ENCODE peak calls at places on chromosomes 5 and 9, in six cellular contexts. L, I, V, C, D and K are unnamed samples.

GRCh38 chr9:109086221-109086620 is 33.5 kb downstream of the TMEM245 start:
- DNase-seq in D (no peak), C (peak; percentile 48), I (no peak), L (no peak), V (no peak), K (no peak)

GRCh38 chr9:32672478-32672877 is 37.0 kb upstream of the TAF1L start:
- DNase-seq in D (no peak), V (no peak), I (no peak), C (no peak), L (no peak), K (no peak)

GRCh38 chr9:111481885-111482636 is 2.1 kb downstream of the ECPAS start:
- DNase-seq in D (no peak), I (peak; percentile 43), L (peak; percentile 14), V (no peak), C (no peak), K (no peak)

GRCh38 chr5:65769539-65769938 is 47.5 kb downstream of the NLN start:
- DNase-seq in C (no peak), D (no peak), L (no peak), I (no peak), V (no peak), K (no peak)

GRCh38 chr9:684950-685340 is 156.6 kb upstream of the DMRT1 start:
- DNase-seq in L (no peak), V (no peak), C (no peak), I (no peak), D (no peak), K (no peak)

GRCh38 chr5:153827407-153827806 is 211.3 kb downstream of the FAM114A2 start:
- DNase-seq in D (no peak), C (no peak), I (no peak), L (no peak), V (no peak), K (peak; percentile 4)

GRCh38 chr5:168136340-168136739 is 155.1 kb upstream of the WWC1 start:
- DNase-seq in V (no peak), C (no peak), L (no peak), D (no peak), I (no peak), K (no peak)

GRCh38 chr9:14790628-14791027 is 68.1 kb upstream of the CER1 start:
- DNase-seq in L (no peak), V (no peak), D (no peak), C (no peak), I (no peak), K (no peak)

GRCh38 chr9:84512493-84512892 is 157.0 kb upstream of the NTRK2 start:
- DNase-seq in D (no peak), I (no peak), L (no peak), V (no peak), C (no peak), K (no peak)

GRCh38 chr5:68114641-68115040 is 100.9 kb upstream of the PIK3R1 start:
- DNase-seq in C (no peak), D (no peak), V (no peak), I (no peak), L (no peak), K (no peak)

GRCh38 chr5:180098526-180098925 is 27.0 kb upstream of the RNF130 start:
- DNase-seq in D (no peak), I (no peak), C (no peak), V (peak; percentile 25), L (no peak), K (no peak)

GRCh38 chr5:92836861-92837755 is 743.9 kb downstream of the NR2F1-AS1 start:
- DNase-seq in I (no peak), C (no peak), V (no peak), L (no peak), D (no peak), K (no peak)

GRCh38 chr9:111036068-111036789 is 2.0 kb downstream of the LPAR1 start:
- DNase-seq in D (no peak), I (peak; percentile 56), C (no peak), L (peak; percentile 59), V (peak; percentile 83), K (peak; percentile 61)

GRCh38 chr9:16335788-16336580 is 534.5 kb downstream of the BNC2 start:
- DNase-seq in V (no peak), L (no peak), C (no peak), I (no peak), D (no peak), K (peak; percentile 66)

GRCh38 chr5:104237574-104237973 is 675.0 kb upstream of the NUDT12 start:
- DNase-seq in D (no peak), I (no peak), V (no peak), L (no peak), C (no peak), K (no peak)

GRCh38 chr5:168600409-168600808 is 21.2 kb upstream of the PANK3 start:
- DNase-seq in V (no peak), D (no peak), L (peak; percentile 63), C (no peak), I (no peak), K (no peak)

GRCh38 chr9:68867066-68867465 is 146.8 kb downstream of the PRKACG start:
- DNase-seq in D (no peak), V (no peak), C (no peak), I (no peak), L (no peak), K (no peak)
- TF ChIP-seq CTCF in D (no peak), V (no peak), C (no peak), I (no peak), L (no peak), K (no peak)

GRCh38 chr9:113150670-113151591 is at the start of gene SLC31A2:
- DNase-seq in L (peak; percentile 95), D (peak; percentile 80), I (peak; percentile 94), V (peak; percentile 95), C (peak; percentile 91), K (peak; percentile 86)

GRCh38 chr9:113153599-113153998 is 2.8 kb downstream of the SLC31A2 start:
- DNase-seq in C (no peak), I (no peak), D (no peak), V (no peak), L (no peak), K (no peak)

GRCh38 chr9:113151696-113152630 is 1.2 kb downstream of the SLC31A2 start:
- DNase-seq in I (no peak), D (no peak), V (no peak), L (no peak), C (no peak), K (no peak)

GRCh38 chr9:113154471-113154870 is 3.7 kb downstream of the SLC31A2 start:
- DNase-seq in V (peak; percentile 84), C (no peak), D (no peak), I (no peak), L (no peak), K (no peak)

DNA sequence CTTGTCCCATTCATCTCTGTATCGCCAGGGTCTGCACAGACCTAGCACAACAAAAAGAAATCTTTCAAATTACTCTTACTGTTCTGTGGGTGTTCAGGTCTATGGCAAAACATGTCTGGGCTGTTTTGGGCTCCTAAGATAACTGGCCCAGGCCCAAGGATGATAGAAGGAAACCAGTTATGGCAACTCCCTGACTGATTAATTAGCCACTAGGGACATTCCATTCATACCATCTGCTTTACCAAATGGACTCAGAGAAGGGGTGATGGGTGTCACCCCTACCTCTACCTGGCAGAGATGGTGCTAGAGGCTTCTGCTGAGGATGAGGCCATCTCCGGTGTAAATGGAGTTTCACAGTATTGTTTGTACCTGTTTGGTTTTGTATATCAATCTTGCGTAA is 1.9 kb downstream of the SLC31A2 start:
- DNase-seq in L (no peak), I (no peak), C (no peak), D (no peak), V (no peak), K (no peak)
- TF ChIP-seq CTCF in L (no peak), I (no peak), C (peak; percentile 4), D (no peak), V (no peak), K (no peak)

GRCh38 chr5:19064094-19064493 is 923.9 kb downstream of the CDH18 start:
- DNase-seq in C (no peak), D (no peak), V (no peak), I (no peak), L (no peak), K (no peak)

DNA sequence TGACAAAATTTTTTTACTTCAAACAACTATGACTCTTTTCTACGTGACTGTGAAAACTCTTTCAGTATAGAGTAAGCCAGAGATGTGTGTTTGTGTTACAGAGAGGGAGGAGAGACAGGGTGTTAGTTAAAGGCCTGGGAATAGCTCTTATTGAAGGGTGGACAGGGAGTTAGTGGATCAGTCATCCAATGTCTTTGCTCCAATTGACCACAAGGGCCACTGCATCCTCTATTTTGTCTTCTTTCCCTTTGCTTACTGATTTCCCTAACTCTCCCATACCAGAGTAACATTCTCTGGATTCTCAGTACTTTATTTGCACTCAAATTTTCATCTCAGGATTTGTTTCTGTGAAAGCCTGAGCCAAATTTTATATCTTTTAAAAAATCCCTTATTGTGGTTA is 920.3 kb downstream of the CDH18 start:
- DNase-seq in D (no peak), C (no peak), L (no peak), I (no peak), V (no peak), K (no peak)
- TF ChIP-seq CTCF in D (no peak), C (no peak), L (no peak), I (no peak), V (no peak), K (no peak)

GRCh38 chr9:121445986-121446385 is 53.7 kb downstream of the GGTA1 start:
- DNase-seq in V (no peak), I (no peak), D (no peak), L (no peak), C (no peak), K (no peak)
- TF ChIP-seq CTCF in V (no peak), I (no peak), D (no peak), L (no peak), C (no peak), K (no peak)

DNA sequence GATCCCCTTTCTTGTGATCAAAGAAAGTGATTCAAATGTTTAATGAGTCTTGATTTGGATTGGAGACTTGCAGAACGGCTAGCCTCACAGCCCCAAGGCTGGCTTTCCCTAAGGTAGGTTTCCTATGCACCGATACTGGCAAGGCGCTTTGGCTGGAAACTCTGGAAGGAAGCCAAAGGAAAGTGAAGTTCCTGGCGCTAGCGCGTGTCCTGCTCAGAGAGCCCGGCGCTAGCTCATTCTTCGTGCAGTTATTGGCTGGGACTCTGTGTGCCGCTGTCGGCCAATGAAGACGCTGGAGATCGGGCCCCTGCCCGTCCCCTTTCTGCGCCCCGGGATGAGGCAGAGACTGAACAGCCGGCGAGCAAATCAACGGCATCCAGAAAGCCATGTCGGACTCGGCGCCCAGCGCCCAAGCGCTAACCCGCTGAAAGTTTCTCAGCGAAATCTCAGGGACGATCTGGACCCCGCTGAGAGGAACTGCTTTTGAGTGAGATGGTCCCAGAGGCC is at the start of gene PCDHGC3:
- DNase-seq in D (no peak), V (peak; percentile 91), C (peak; percentile 89), I (no peak), L (peak; percentile 69), K (peak; percentile 95)
- TF ChIP-seq CTCF in D (no peak), V (peak; percentile 69), C (peak; percentile 75), I (no peak), L (no peak), K (no peak)

GRCh38 chr5:5063533-5063953 is 76.6 kb upstream of the ADAMTS16 start:
- DNase-seq in L (no peak), D (no peak), I (peak; percentile 86), V (no peak), C (no peak), K (no peak)
- TF ChIP-seq CTCF in L (no peak), D (no peak), I (peak; percentile 49), V (no peak), C (peak; percentile 43), K (no peak)